ENCODE peak calls at places on chromosome 21, in seven cellular contexts. U is HFFc6; L is fibroblast of gingiva; E is NCI-H1092 treated with DMSO at 0.1 percent for 48 hours; H is Jurkat, Clone E6-1; P is NCI-H2081; S is activated T-helper 1 cell treated with Interleukin-2 at 50 U/mL for 16 hours. A is an unnamed sample.

GRCh38 chr21:36347962-36348328 is 27.9 kb downstream of the MORC3 start:
- DNase-seq in E (no peak), L (no peak), H (no peak), U (peak; percentile 13), P (no peak), S (no peak), A (no peak)

GRCh38 chr21:31766895-31767294 is 35.0 kb upstream of the SCAF4 start:
- DNase-seq in L (no peak), S (no peak), H (no peak), U (no peak), E (no peak), P (no peak), A (no peak)

GRCh38 chr21:45013271-45013841 is 61.0 kb upstream of the ADARB1 start:
- DNase-seq in H (no peak), S (no peak), P (no peak), L (no peak), E (no peak), U (no peak), A (no peak)

GRCh38 chr21:15586752-15587436 is 142.9 kb upstream of the USP25 start:
- DNase-seq in E (no peak), P (no peak), U (no peak), L (no peak), S (no peak), H (no peak), A (no peak)

GRCh38 chr21:35943752-35944151 is 116.6 kb downstream of the SETD4 start:
- DNase-seq in E (peak; percentile 75), L (no peak), U (no peak), S (no peak), H (no peak), P (peak; percentile 4), A (no peak)

GRCh38 chr21:45248893-45249381 is 38.8 kb downstream of the POFUT2 start:
- DNase-seq in S (no peak), L (peak; percentile 63), H (no peak), E (peak; percentile 34), P (no peak), U (no peak), A (no peak)

GRCh38 chr21:45427331-45428271 is 22.6 kb downstream of the COL18A1 start:
- DNase-seq in L (peak; percentile 81), E (no peak), H (no peak), P (no peak), S (no peak), U (peak; percentile 92), A (peak; percentile 100)

GRCh38 chr21:42860345-42860744 is 19.0 kb downstream of the WDR4 start:
- DNase-seq in E (no peak), L (no peak), H (no peak), P (no peak), S (no peak), U (no peak), A (no peak)

GRCh38 chr21:36839123-36839522 is 127.3 kb downstream of the HLCS start:
- DNase-seq in L (peak; percentile 10), S (no peak), E (peak; percentile 26), P (no peak), H (no peak), U (peak; percentile 43), A (peak; percentile 40)

GRCh38 chr21:46084041-46084561 is 13.8 kb upstream of the COL6A2 start:
- DNase-seq in U (no peak), L (no peak), S (no peak), E (no peak), H (no peak), P (no peak), A (no peak)

GRCh38 chr21:14850394-14850793 is 214.4 kb downstream of the NRIP1 start:
- DNase-seq in U (peak; percentile 4), H (no peak), S (no peak), E (no peak), P (no peak), L (no peak), A (peak; percentile 23)

GRCh38 chr21:35840197-35840799 is 220.0 kb downstream of the SETD4 start:
- DNase-seq in S (no peak), U (peak; percentile 74), P (peak; percentile 61), L (peak; percentile 80), H (peak; percentile 79), E (peak; percentile 84), A (peak; percentile 34)

GRCh38 chr21:43864806-43865470 is at the start of gene AGPAT3:
- DNase-seq in S (peak; percentile 28), P (no peak), E (no peak), H (no peak), L (no peak), U (no peak), A (peak; percentile 39)

GRCh38 chr21:45983981-45984551 is 2.5 kb downstream of the COL6A1 start:
- DNase-seq in L (peak; percentile 75), P (no peak), E (peak; percentile 53), U (no peak), H (no peak), S (no peak), A (no peak)

GRCh38 chr21:43933680-43934079 is 68.7 kb downstream of the AGPAT3 start:
- DNase-seq in E (no peak), L (no peak), U (no peak), P (no peak), S (no peak), H (no peak), A (no peak)

GRCh38 chr21:31119199-31119598 is 80.9 kb upstream of the KRTAP19-8 start:
- DNase-seq in U (no peak), H (no peak), E (no peak), L (no peak), S (no peak), P (no peak), A (no peak)

GRCh38 chr21:45126085-45126687 is 51.8 kb downstream of the ADARB1 start:
- DNase-seq in L (no peak), S (no peak), E (no peak), P (no peak), H (no peak), U (no peak), A (no peak)

GRCh38 chr21:42097860-42098259 is 26.7 kb downstream of the UMODL1 start:
- DNase-seq in E (peak; percentile 17), S (no peak), L (peak; percentile 96), P (no peak), H (no peak), U (peak; percentile 98), A (peak; percentile 99)

GRCh38 chr21:33033961-33034413 is 8.3 kb downstream of the OLIG2 start:
- DNase-seq in L (no peak), H (no peak), P (no peak), U (no peak), S (no peak), E (no peak), A (no peak)

GRCh38 chr21:43938751-43939442 is 73.2 kb upstream of the TRAPPC10 start:
- DNase-seq in P (no peak), U (no peak), S (peak; percentile 78), L (peak; percentile 46), H (peak; percentile 72), E (peak; percentile 68), A (peak; percentile 27)

GRCh38 chr21:35106246-35106835 is 57.2 kb upstream of the RUNX1 start:
- DNase-seq in U (no peak), P (no peak), L (no peak), E (no peak), H (no peak), S (no peak), A (no peak)

GRCh38 chr21:43207868-43208267 is 39.1 kb downstream of the CRYAA start:
- DNase-seq in P (no peak), U (no peak), S (no peak), E (no peak), L (no peak), H (no peak), A (no peak)

GRCh38 chr21:37220433-37220980 is 46.6 kb downstream of the VPS26C start:
- DNase-seq in P (no peak), S (peak; percentile 17), H (no peak), L (peak; percentile 32), U (peak; percentile 27), E (peak; percentile 49), A (peak; percentile 56)

GRCh38 chr21:17250651-17251294 is 262.1 kb upstream of the CXADR start:
- DNase-seq in P (peak; percentile 16), S (no peak), U (no peak), H (no peak), E (peak; percentile 79), L (no peak), A (no peak)

GRCh38 chr21:41802684-41803083 is 35.8 kb upstream of the RIPK4 start:
- DNase-seq in U (no peak), E (peak; percentile 59), H (no peak), L (peak; percentile 64), P (no peak), S (no peak), A (peak; percentile 34)

GRCh38 chr21:26179501-26179900 is 8.9 kb upstream of the APP start:
- DNase-seq in L (no peak), U (no peak), H (no peak), P (no peak), S (no peak), E (no peak), A (no peak)

GRCh38 chr21:36122977-36123376 is 11.9 kb upstream of the CBR3 start:
- DNase-seq in E (no peak), L (no peak), S (no peak), P (no peak), U (no peak), H (no peak), A (no peak)

GRCh38 chr21:33261635-33262034 is 4.5 kb upstream of the IL10RB start:
- DNase-seq in U (peak; percentile 38), P (no peak), S (no peak), E (no peak), H (peak; percentile 52), L (no peak), A (no peak)

GRCh38 chr21:36105327-36105842 is 29.5 kb upstream of the CBR3 start:
- DNase-seq in S (no peak), E (no peak), U (no peak), H (no peak), L (no peak), P (no peak), A (no peak)

A was measured in hepatic stellate cell.